ENCODE peak calls at places on chromosome 11, in six cellular contexts. Q is ovary, K is brain microvascular endothelial cell, C is fibroblast of lung, B is heart right ventricle, I is pancreas. U is an unnamed sample.
A peak's percentile ranks its signal among the peaks of the same experiment; 100 is the strongest.

GRCh38 chr11:32118025-32118974 is 27.4 kb downstream of the RCN1 start:
- DNase-seq in I (no peak), Q (no peak), K (peak; percentile 88), B (no peak), C (peak; percentile 79), U (no peak)

GRCh38 chr11:110311783-110312578 is 15.6 kb upstream of the RDX start:
- DNase-seq in C (peak; percentile 74), Q (no peak), I (no peak), K (peak; percentile 64), B (no peak), U (no peak)

GRCh38 chr11:5083602-5084001 is 14.2 kb downstream of the OR52E1 start:
- DNase-seq in C (no peak), B (no peak), I (no peak), K (no peak), Q (no peak), U (no peak)

GRCh38 chr11:77800445-77800844 is 20.1 kb downstream of the RSF1 start:
- DNase-seq in B (no peak), K (no peak), C (no peak), Q (no peak), I (no peak), U (no peak)

GRCh38 chr11:46710821-46711269 is 8.2 kb upstream of the F2 start:
- DNase-seq in Q (peak; percentile 70), I (no peak), C (peak; percentile 97), B (peak; percentile 48), K (peak; percentile 93), U (peak; percentile 53)

GRCh38 chr11:94740083-94740974 is 27.8 kb upstream of the AMOTL1 start:
- DNase-seq in C (no peak), Q (peak; percentile 42), K (no peak), I (no peak), B (peak; percentile 63), U (no peak)

GRCh38 chr11:71064702-71065515 is 187.5 kb downstream of the SHANK2 start:
- DNase-seq in I (no peak), B (no peak), Q (no peak), K (no peak), C (no peak), U (no peak)

GRCh38 chr11:63951779-63952536 is 13.2 kb downstream of the NAA40 start:
- DNase-seq in I (no peak), C (no peak), B (no peak), K (peak; percentile 9), Q (no peak), U (no peak)

GRCh38 chr11:46461461-46461927 is 69.9 kb upstream of the CHRM4 start:
- DNase-seq in C (peak; percentile 68), I (no peak), B (no peak), K (no peak), Q (no peak), U (no peak)

GRCh38 chr11:9155930-9156329 is 64.5 kb upstream of the SCUBE2 start:
- DNase-seq in C (no peak), B (no peak), K (no peak), Q (no peak), I (no peak), U (no peak)

GRCh38 chr11:79440451-79441158 is at the start of gene TENM4:
- DNase-seq in I (peak; percentile 48), Q (peak; percentile 94), C (peak; percentile 95), K (no peak), B (peak; percentile 59), U (peak; percentile 76)

GRCh38 chr11:45180158-45180887 is 33.9 kb downstream of the PRDM11 start:
- DNase-seq in C (peak; percentile 27), K (no peak), B (peak; percentile 67), Q (peak; percentile 53), I (peak; percentile 60), U (no peak)
- TF ChIP-seq CTCF in C (peak; percentile 45), K (peak; percentile 48), B (peak; percentile 37), Q (peak; percentile 21), I (no peak), U (peak; percentile 64)

DNA sequence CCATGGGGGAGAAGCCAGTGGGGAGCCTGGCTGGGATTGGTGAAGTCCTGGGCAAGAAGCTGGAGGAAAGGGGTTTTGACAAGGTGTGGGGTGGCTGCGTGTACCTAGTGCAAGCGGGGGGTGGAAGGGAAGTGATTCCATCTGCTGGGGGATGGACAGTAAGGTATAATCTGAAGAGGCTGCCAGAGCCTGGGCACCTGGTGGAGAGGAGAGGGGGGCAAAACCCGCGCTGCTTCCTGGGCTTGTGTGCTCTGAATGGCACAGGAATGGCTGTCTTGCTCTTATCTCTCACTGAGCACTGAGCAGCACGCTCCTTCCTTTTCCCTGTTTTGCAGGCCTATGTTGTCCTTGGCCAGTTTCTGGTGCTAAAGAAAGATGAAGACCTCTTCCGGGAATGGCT is 988 bp downstream of the BANF1 start:
- DNase-seq in C (no peak), B (no peak), I (no peak), K (no peak), Q (no peak), U (no peak)
- H3K4me3 ChIP-seq in C (peak overlapping the region; percentile 100), B (peak overlapping the region; percentile 84), I (peak overlapping the region; percentile 77), K (peak overlapping the region; percentile 99), Q (peak overlapping the region; percentile 74), U (peak overlapping the region; percentile 94)

GRCh38 chr11:68550485-68550817 is 89.9 kb downstream of the PPP6R3 start:
- DNase-seq in Q (no peak), I (no peak), K (peak; percentile 15), C (peak; percentile 20), B (no peak), U (no peak)
- H3K36me3 ChIP-seq in Q (no peaks in the 10 kb centered on the region), I (peaks cover 4% of the 10 kb centered on the region), K (peaks cover 22% of the 10 kb centered on the region), C (peaks cover 6% of the 10 kb centered on the region), B (peaks cover 99% of the 10 kb centered on the region), U (peaks cover 2% of the 10 kb centered on the region)

GRCh38 chr11:13268791-13269190 is 8.8 kb upstream of the BMAL1 start:
- DNase-seq in Q (no peak), B (no peak), K (no peak), C (no peak), I (no peak), U (no peak)

GRCh38 chr11:13271060-13271693 is 6.4 kb upstream of the BMAL1 start:
- DNase-seq in K (no peak), B (no peak), C (no peak), Q (no peak), I (no peak), U (no peak)

DNA sequence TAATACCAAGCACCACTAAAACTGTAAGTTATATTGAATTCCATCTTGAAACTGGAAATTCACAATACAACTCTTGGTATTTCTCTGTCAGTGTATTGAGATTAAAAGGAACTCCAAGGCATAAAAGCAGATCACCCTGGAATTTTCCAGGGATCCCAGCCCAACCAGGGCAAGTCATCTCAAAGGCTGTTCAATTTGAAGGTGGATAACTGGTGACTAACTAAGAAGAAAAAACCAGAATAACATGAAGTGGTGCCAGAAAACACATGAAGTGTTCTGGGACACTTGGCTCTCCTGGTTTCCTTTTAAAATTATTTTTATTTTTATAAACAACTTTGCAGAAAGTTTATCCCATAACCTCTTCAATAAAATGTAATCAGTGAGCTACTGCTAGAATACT is 7.8 kb upstream of the BMAL1 start:
- DNase-seq in Q (no peak), B (no peak), K (peak; percentile 29), I (no peak), C (peak; percentile 76), U (no peak)
- TF ChIP-seq CTCF in Q (no peak), B (no peak), K (no peak), I (no peak), C (no peak), U (no peak)

DNA sequence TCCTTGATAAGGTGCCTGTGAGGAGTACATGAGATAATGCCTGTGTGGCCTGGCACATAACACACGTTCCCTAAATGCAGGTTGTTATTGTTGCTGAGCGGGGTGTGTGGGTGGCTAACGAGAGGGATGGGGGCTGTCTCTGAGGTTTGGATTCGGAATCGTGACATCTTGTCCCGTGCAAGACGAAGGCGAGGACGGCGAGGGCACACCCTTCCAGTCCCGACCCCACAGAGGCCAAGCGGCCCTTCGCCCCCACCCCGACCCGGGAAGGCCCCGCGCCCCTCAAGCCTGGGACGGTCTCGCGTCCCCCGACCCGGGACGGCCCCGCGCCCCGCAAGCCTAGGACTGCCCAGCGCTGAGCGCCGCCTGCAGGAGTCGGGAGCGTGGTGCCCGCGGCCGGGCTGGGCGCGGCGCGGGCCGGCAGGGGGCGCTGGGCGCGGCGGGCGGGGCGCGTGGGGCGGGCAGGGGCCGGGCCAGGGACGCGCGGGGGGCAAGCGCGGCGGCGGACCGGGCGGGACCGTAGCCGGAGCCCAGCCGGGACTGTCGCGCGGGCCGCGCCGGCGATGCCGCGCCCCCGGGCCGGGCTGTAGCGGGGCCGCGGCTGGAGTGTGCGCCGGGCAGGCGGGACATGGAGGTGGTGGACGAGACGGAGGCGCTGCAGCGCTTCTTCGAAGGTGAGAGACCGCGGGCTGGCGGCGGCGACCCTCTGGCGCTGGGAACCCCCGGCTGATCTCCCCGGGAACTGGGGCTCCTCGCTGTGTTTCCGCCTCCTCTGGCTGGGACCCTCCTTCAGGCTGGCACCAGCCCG is at the start of gene MYRF:
- DNase-seq in I (no peak), B (peak; percentile 65), C (peak; percentile 24), Q (peak; percentile 59), K (no peak), U (no peak)
- H3K4me3 ChIP-seq in I (peak within 1 kb of the TSS; percentile 72), B (peak within 1 kb of the TSS; percentile 46), C (peak within 1 kb of the TSS; percentile 34), Q (peak within 1 kb of the TSS; percentile 75), K (peak within 1 kb of the TSS; percentile 67), U (peak within 1 kb of the TSS; percentile 52)

GRCh38 chr11:36421546-36422155 is 88.4 kb downstream of the TRAF6 start:
- DNase-seq in I (no peak), C (peak; percentile 44), Q (no peak), K (no peak), B (no peak), U (no peak)

GRCh38 chr11:36427876-36428275 is 82.2 kb downstream of the TRAF6 start:
- DNase-seq in C (no peak), K (no peak), Q (no peak), I (no peak), B (no peak), U (no peak)

GRCh38 chr11:36425593-36426206 is 84.4 kb downstream of the TRAF6 start:
- DNase-seq in Q (no peak), K (peak; percentile 20), I (no peak), B (no peak), C (peak; percentile 71), U (no peak)

GRCh38 chr11:36427079-36427478 is 83.0 kb downstream of the TRAF6 start:
- DNase-seq in Q (no peak), K (no peak), I (no peak), C (no peak), B (no peak), U (no peak)

DNA sequence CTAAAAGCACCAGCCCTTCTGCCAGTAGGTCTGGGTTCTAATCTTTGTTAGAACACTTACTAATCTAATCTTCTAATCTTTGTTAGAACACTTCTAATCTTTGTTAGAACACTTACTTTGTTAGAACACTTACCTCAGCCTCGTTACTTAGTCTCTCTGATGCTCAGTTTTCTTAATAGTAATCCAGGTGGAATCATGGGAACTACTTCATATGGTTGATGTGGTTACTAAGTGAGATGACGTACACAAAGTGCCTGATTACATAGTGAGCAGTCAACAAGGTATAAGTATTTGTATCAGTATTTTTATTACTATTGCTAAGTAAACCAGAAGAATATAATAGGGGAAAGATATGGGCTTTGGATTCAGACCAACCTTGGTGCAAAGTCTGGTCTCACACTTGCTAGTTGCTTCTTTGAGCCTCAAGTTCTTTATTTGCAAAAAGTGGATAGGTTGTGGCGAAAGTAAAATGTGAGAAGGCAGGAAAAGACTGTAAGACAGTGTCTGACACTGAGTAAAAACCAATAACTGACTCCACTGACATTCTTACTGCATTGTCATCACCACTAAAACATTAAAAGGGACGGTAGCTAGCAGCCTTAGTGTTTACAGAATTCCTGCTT is 83.7 kb downstream of the TRAF6 start:
- DNase-seq in Q (no peak), B (no peak), I (no peak), K (no peak), C (no peak), U (no peak)
- H3K36me3 ChIP-seq in Q (no peaks in the 10 kb centered on the region), B (peaks cover 46% of the 10 kb centered on the region), I (no peaks in the 10 kb centered on the region), K (peaks cover 6% of the 10 kb centered on the region), C (no peaks in the 10 kb centered on the region), U (no peaks in the 10 kb centered on the region)

GRCh38 chr11:120388261-120388660 is 52.0 kb downstream of the ARHGEF12 start:
- DNase-seq in I (no peak), B (no peak), Q (no peak), K (no peak), C (no peak), U (no peak)
- TF ChIP-seq CTCF in I (no peak), B (no peak), Q (no peak), K (no peak), C (no peak), U (no peak)

U was measured in kidney epithelial cell.